ENCODE peak calls at places on chromosome 2, in nine cellular contexts. H, G, J, S, X, E, B, Y and U are unnamed samples. For H3K4me1, the result is how much of the 10 kb centered on the place peaks cover.

GRCh38 chr2:216691210-216691741 is 4.1 kb downstream of the IGFBP5 start:
- DNase-seq in H (peak), G (peak), S (peak), Y (no peak), B (peak), J (no peak), E (peak), X (peak), U (no peak)

GRCh38 chr2:209613941-209614340 is 157.7 kb upstream of the UNC80 start:
- DNase-seq in H (no peak), S (no peak), Y (no peak), J (no peak), E (peak), X (no peak), B (no peak), G (no peak), U (peak)

GRCh38 chr2:75481041-75481836 is 79.5 kb downstream of the EVA1A start:
- DNase-seq in G (no peak), J (no peak), X (no peak), Y (peak), H (peak), S (no peak), E (no peak), B (peak), U (no peak)

GRCh38 chr2:84918430-84918829 is 13.0 kb downstream of the TMSB10 start:
- DNase-seq in J (no peak), B (no peak), S (no peak), X (no peak), Y (no peak), H (no peak), G (no peak), E (no peak), U (no peak)

GRCh38 chr2:99659874-99660273 is 170.1 kb upstream of the REV1 start:
- DNase-seq in X (no peak), B (no peak), Y (no peak), S (no peak), H (peak), E (no peak), J (no peak), G (no peak), U (no peak)

GRCh38 chr2:37068671-37069070 is 15.5 kb downstream of the HEATR5B start:
- DNase-seq in Y (no peak), H (no peak), J (no peak), E (no peak), B (no peak), S (no peak), X (no peak), G (no peak), U (no peak)

GRCh38 chr2:178269825-178270224 is 75.5 kb downstream of the OSBPL6 start:
- DNase-seq in S (no peak), Y (no peak), H (no peak), B (no peak), E (no peak), G (no peak), J (no peak), X (no peak), U (no peak)

GRCh38 chr2:75226617-75227016 is 27.3 kb upstream of the TACR1 start:
- DNase-seq in G (no peak), B (no peak), Y (no peak), S (no peak), E (no peak), H (no peak), X (no peak), J (no peak), U (no peak)

GRCh38 chr2:238922435-238922834 is 74.5 kb downstream of the TWIST2 start:
- DNase-seq in X (peak), J (no peak), S (no peak), G (no peak), H (no peak), E (no peak), Y (no peak), B (no peak), U (no peak)

GRCh38 chr2:86807462-86808275 is 17.0 kb upstream of the CD8A start:
- DNase-seq in B (peak), S (peak), G (peak), E (no peak), X (no peak), Y (peak), J (no peak), H (peak), U (no peak)

GRCh38 chr2:128727914-128728313 is 409.2 kb upstream of the HS6ST1 start:
- DNase-seq in S (no peak), E (no peak), B (no peak), X (no peak), J (no peak), H (peak), Y (no peak), G (peak), U (peak)

GRCh38 chr2:20575414-20575813 is 75.5 kb downstream of the HS1BP3 start:
- DNase-seq in S (no peak), H (no peak), J (no peak), E (no peak), G (no peak), B (no peak), X (no peak), Y (no peak), U (no peak)

GRCh38 chr2:47029737-47030524 is 114.3 kb upstream of the MCFD2 start:
- DNase-seq in E (no peak), H (no peak), J (no peak), G (peak), Y (peak), B (no peak), X (no peak), S (no peak), U (peak)

GRCh38 chr2:237704476-237705224 is 77.3 kb downstream of the LRRFIP1 start:
- DNase-seq in S (no peak), Y (no peak), E (no peak), J (no peak), H (peak), X (no peak), G (no peak), B (no peak), U (peak)

GRCh38 chr2:134199123-134199522 is 54.7 kb upstream of the MGAT5 start:
- DNase-seq in G (no peak), S (no peak), X (no peak), E (no peak), H (peak), B (no peak), Y (no peak), J (no peak), U (no peak)

GRCh38 chr2:72185166-72185565 is 37.5 kb upstream of the CYP26B1 start:
- DNase-seq in Y (no peak), S (no peak), X (no peak), J (no peak), H (no peak), E (no peak), B (no peak), G (no peak), U (no peak)

GRCh38 chr2:232597362-232598079 is 35.9 kb upstream of the EFHD1 start:
- DNase-seq in S (no peak), G (no peak), J (no peak), E (no peak), H (no peak), B (no peak), X (no peak), Y (no peak), U (no peak)

GRCh38 chr2:238459081-238459629 is 32.4 kb downstream of the ASB1 start:
- DNase-seq in X (no peak), Y (no peak), E (no peak), G (no peak), H (peak), B (no peak), S (no peak), J (no peak), U (no peak)

GRCh38 chr2:97645112-97645699 is 656 bp upstream of the COX5B start:
- DNase-seq in B (no peak), H (no peak), J (no peak), S (no peak), E (peak), X (no peak), G (no peak), Y (no peak), U (no peak)

GRCh38 chr2:16152101-16152927 is 212.0 kb downstream of the MYCN start:
- DNase-seq in B (peak), J (no peak), Y (no peak), X (no peak), E (no peak), S (no peak), G (no peak), H (no peak), U (no peak)

GRCh38 chr2:20595439-20596192 is 55.3 kb downstream of the HS1BP3 start:
- DNase-seq in H (peak), X (peak), Y (no peak), G (peak), S (no peak), E (no peak), B (peak), J (no peak), U (no peak)

GRCh38 chr2:237696471-237696870 is 69.1 kb downstream of the LRRFIP1 start:
- DNase-seq in H (no peak), X (no peak), E (no peak), J (no peak), Y (no peak), S (no peak), G (no peak), B (no peak), U (no peak)

GRCh38 chr2:55585451-55586079 is 31.9 kb downstream of the PPP4R3B start:
- DNase-seq in B (no peak), G (no peak), X (no peak), H (peak), E (no peak), J (no peak), Y (no peak), S (no peak), U (peak)

GRCh38 chr2:42035241-42035640 is 12.6 kb upstream of the PKDCC start:
- DNase-seq in J (no peak), H (peak), Y (no peak), B (peak), S (no peak), G (no peak), E (no peak), X (no peak), U (no peak)

GRCh38 chr2:170887496-170888265 is 41.4 kb upstream of the GORASP2 start:
- DNase-seq in S (no peak), B (no peak), E (no peak), X (no peak), Y (no peak), G (no peak), J (no peak), H (no peak), U (no peak)

GRCh38 chr2:45169339-45170190 is 160.3 kb upstream of the SIX2 start:
- DNase-seq in E (peak), G (no peak), S (no peak), X (no peak), H (no peak), Y (no peak), J (no peak), B (peak), U (no peak)

GRCh38 chr2:15010346-15010745 is 377.8 kb downstream of the LRATD1 start:
- DNase-seq in H (no peak), X (no peak), B (no peak), G (no peak), E (no peak), Y (no peak), J (no peak), S (no peak), U (no peak)

GRCh38 chr2:241317391-241317790 is 1.7 kb downstream of the SEPTIN2 start:
- DNase-seq in Y (no peak), H (no peak), G (no peak), X (no peak), S (no peak), J (no peak), B (no peak), E (no peak), U (no peak)

GRCh38 chr2:158997037-158997785 is 28.8 kb downstream of the TANC1 start:
- DNase-seq in H (no peak), Y (no peak), G (no peak), J (no peak), E (no peak), B (no peak), S (no peak), X (no peak), U (no peak)

GRCh38 chr2:20225294-20226151 is 593 bp upstream of the SDC1 start:
- DNase-seq in Y (peak), G (peak), B (no peak), J (no peak), H (peak), E (peak), S (no peak), X (peak), U (peak)

GRCh38 chr2:12921321-12921720 is 204.6 kb downstream of the TRIB2 start:
- DNase-seq in X (no peak), H (no peak), B (no peak), J (no peak), S (no peak), G (no peak), Y (no peak), E (no peak), U (no peak)

GRCh38 chr2:97891611-97892010 is 104.1 kb downstream of the TMEM131 start:
- DNase-seq in G (no peak), H (no peak), E (no peak), J (no peak), B (no peak), Y (no peak), X (no peak), S (no peak), U (no peak)

DNA sequence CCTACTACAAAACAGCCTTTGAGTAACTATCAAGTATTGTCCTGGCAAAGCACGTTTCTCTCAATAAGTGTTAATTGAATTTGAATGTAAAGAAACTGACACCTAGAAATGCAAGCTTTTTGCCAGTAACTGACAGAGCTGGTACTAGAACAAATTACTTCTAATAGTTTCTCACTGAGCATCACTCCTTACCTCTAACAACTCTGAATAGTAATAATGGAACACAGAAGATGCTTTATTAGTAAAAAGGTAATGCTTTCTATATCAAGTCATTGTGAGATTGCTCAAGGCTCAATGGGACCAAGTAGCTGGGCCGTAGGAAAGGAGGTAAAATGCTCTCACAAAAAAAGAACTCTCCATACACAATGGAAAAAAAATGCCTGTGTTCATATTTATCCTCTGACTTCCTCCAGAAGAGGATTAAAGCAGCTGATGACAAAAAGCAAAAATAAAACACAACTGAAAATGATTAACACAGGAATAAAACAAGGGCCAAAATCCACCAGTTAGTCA is 11.8 kb downstream of the RASGRP3 start:
- DNase-seq in X (no peak), G (no peak), J (no peak), H (no peak), B (no peak), E (no peak), S (no peak), Y (no peak), U (no peak)
- H3K4me1 ChIP-seq in X (under half), G (under half), J (under half), H (under half), B (under half), E (under half), S (under half), Y (under half), U (under half)

DNA sequence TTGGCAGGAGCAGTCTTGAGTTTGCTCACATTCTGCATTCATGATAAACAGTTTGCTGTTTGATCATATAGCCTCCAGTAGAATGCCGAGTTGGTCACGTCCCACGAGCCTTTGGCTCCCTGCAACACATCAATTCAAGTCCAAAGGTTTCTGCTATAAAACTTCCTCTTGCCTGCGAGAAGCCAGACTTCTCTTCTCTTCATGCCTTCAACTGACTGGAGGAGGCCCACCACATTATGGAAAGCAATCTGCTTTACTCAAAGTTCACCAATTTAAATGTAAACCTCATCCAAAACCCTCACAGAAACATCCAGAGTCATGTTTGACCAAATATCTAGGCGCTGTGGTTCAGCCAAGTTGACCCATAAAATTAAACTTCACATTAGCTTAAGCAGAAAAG is 40.8 kb downstream of the CXCR4 start:
- DNase-seq in H (no peak), Y (no peak), S (no peak), E (no peak), J (no peak), B (no peak), G (no peak), X (no peak), U (no peak)
- H3K27ac ChIP-seq in H (no peak), Y (no peak), S (no peak), E (no peak), J (no peak), B (no peak), G (no peak), X (no peak), U (no peak)

GRCh38 chr2:34368304-34368703 is 769.2 kb upstream of the FAM98A start:
- DNase-seq in H (no peak), Y (no peak), J (no peak), G (no peak), B (peak), X (no peak), E (no peak), S (no peak), U (no peak)

GRCh38 chr2:34365937-34366336 is 766.8 kb upstream of the FAM98A start:
- DNase-seq in G (no peak), H (no peak), S (no peak), E (peak), J (no peak), B (peak), Y (no peak), X (no peak), U (no peak)

DNA sequence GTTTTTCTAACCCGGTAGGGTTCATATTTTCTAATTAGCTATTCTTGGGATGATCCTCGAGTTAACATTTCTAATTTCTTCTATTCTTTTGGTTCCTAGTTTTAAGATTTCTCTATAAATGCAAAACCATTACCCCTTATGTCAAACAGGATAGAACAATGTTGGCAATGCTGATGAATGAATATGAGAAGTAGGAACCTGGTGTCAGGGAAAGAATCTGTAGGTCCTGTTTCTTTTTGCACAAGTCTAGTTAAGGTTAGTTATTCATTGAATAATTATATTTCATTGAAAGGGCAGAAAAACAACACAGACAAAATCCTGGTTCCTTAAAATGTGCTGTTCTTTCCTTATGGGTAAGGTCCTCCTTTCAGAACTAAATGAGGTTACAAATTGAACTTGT is 766.4 kb upstream of the FAM98A start:
- DNase-seq in G (no peak), H (no peak), X (no peak), Y (no peak), B (no peak), S (no peak), E (no peak), J (no peak), U (no peak)
- H3K4me3 ChIP-seq in G (no peak), H (no peak), X (no peak), Y (no peak), B (peak), S (no peak), E (no peak), J (no peak), U (no peak)

GRCh38 chr2:120775801-120776589 is 40.3 kb downstream of the GLI2 start:
- DNase-seq in H (no peak), S (no peak), Y (no peak), X (no peak), J (no peak), B (peak), G (no peak), E (no peak), U (no peak)
- H3K4me1 ChIP-seq in H (under half), S (under half), Y (under half), X (under half), J (under half), B (under half), G (under half), E (under half), U (half or more)

GRCh38 chr2:28322456-28322855 is 70.2 kb upstream of the FOSL2 start:
- DNase-seq in J (no peak), X (no peak), H (no peak), S (no peak), G (peak), Y (no peak), E (no peak), B (peak), U (no peak)

GRCh38 chr2:28320009-28320365 is 72.7 kb upstream of the FOSL2 start:
- DNase-seq in S (no peak), H (no peak), E (no peak), Y (no peak), J (no peak), G (no peak), X (no peak), B (peak), U (no peak)

GRCh38 chr2:28320371-28320770 is 72.3 kb upstream of the FOSL2 start:
- DNase-seq in E (no peak), X (no peak), Y (no peak), H (no peak), S (no peak), J (no peak), B (peak), G (peak), U (no peak)

GRCh38 chr2:28322051-28322450 is 70.6 kb upstream of the FOSL2 start:
- DNase-seq in X (no peak), S (no peak), B (peak), H (no peak), E (no peak), G (peak), J (no peak), Y (no peak), U (no peak)

DNA sequence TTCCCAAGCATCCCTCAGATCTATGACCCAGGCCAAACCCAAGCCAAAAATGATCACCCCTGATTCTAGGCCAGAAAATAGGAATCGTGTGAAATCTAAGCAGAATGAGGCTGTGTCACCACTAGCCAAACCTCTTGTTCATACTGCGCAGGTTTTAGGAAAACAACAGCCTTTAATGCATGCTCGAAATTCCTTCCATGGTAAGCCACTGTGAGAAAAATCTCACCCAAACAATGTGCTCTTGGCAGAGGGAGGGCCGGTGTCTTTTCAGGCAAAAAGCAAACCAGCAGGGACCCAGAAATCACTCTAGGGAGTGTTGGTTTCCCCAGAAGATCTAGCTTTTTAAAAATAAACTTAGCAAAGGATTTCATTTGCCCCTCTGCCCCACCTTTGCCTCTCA is 71.2 kb upstream of the FOSL2 start:
- DNase-seq in B (peak), S (no peak), H (no peak), E (peak), J (no peak), X (no peak), G (peak), Y (no peak), U (no peak)
- H3K27ac ChIP-seq in B (peak), S (no peak), H (no peak), E (peak), J (no peak), X (no peak), G (no peak), Y (no peak), U (peak)

DNA sequence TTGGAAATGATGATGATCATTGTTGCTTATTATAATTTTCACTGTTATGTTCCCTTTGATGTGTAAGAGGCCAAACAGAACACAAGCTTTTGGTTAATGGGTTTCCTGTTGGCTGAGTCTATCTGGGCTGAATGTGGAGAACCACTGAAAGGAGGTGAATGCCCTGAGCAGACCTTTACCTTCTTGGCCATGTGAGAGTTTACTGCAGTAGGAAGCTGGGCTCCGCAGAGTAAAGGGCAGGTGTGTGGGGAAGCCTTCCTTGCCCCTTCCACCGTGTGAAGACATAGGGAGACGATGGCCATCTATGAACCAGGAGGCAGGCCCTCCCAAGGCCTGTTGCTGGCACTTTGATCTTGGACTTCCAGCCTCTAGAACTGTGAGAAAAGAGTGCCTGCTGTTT is 122.1 kb upstream of the LGALSL start:
- DNase-seq in G (no peak), B (no peak), H (no peak), E (no peak), J (no peak), S (no peak), Y (no peak), X (no peak), U (no peak)
- H3K4me3 ChIP-seq in G (no peak), B (no peak), H (no peak), E (no peak), J (no peak), S (no peak), Y (no peak), X (no peak), U (no peak)

GRCh38 chr2:43084699-43085091 is 141.7 kb downstream of the ZFP36L2 start:
- DNase-seq in S (no peak), J (no peak), G (no peak), Y (no peak), B (no peak), H (peak), E (no peak), X (no peak), U (no peak)
- H3K4me1 ChIP-seq in S (under half), J (under half), G (under half), Y (under half), B (under half), H (half or more), E (under half), X (under half), U (half or more)